ENCODE peak calls at places on chromosomes 16 and 17, in five cellular contexts. F is PC-9; C is CD8-positive, alpha-beta T cell; P is thoracic aorta; J is stomach. O is an unnamed sample.

GRCh38 chr16:71412270-71413160 is 29.3 kb downstream of the TLE7 start:
- DNase-seq in F (peak), C (peak), P (no peak), J (peak), O (peak)

GRCh38 chr16:29784157-29784556 is 6.1 kb downstream of the ZG16 start:
- DNase-seq in F (peak), J (no peak), C (no peak), P (no peak), O (no peak)

GRCh38 chr17:78844301-78845005 is 3.8 kb upstream of the USP36 start:
- DNase-seq in J (no peak), C (no peak), F (no peak), P (no peak), O (no peak)

GRCh38 chr17:73476890-73477350 is 165.1 kb upstream of the CDC42EP4 start:
- DNase-seq in J (no peak), C (no peak), P (no peak), F (no peak), O (no peak)

GRCh38 chr17:43515641-43516040 is 30.5 kb downstream of the ETV4 start:
- DNase-seq in P (no peak), J (no peak), F (no peak), C (no peak), O (no peak)

GRCh38 chr17:69558796-69559195 is 144.3 kb downstream of the MAP2K6 start:
- DNase-seq in C (no peak), P (no peak), J (no peak), F (peak), O (no peak)

GRCh38 chr17:725746-726145 is 6.7 kb upstream of the TLCD3A start:
- DNase-seq in J (no peak), P (no peak), C (no peak), F (no peak), O (no peak)

GRCh38 chr16:70679653-70680494 is 6.0 kb downstream of the MTSS2 start:
- DNase-seq in C (no peak), F (no peak), P (no peak), J (no peak), O (no peak)

GRCh38 chr17:59751955-59752413 is 44.5 kb downstream of the VMP1 start:
- DNase-seq in C (no peak), F (no peak), J (no peak), P (no peak), O (no peak)

GRCh38 chr16:66328282-66328681 is 38.2 kb upstream of the CDH5 start:
- DNase-seq in J (no peak), P (no peak), F (no peak), C (no peak), O (no peak)

GRCh38 chr16:677306-678190 is 2.1 kb downstream of the RHBDL1 start:
- DNase-seq in F (no peak), J (no peak), C (no peak), P (no peak), O (no peak)

GRCh38 chr16:51440096-51440495 is 289.0 kb upstream of the SALL1 start:
- DNase-seq in F (no peak), P (no peak), C (no peak), J (no peak), O (no peak)

GRCh38 chr17:49887086-49887743 is 39.3 kb upstream of the TAC4 start:
- DNase-seq in C (no peak), J (peak), F (peak), P (no peak), O (no peak)

GRCh38 chr16:54446639-54447038 is 160.1 kb upstream of the IRX3 start:
- DNase-seq in P (peak), J (no peak), F (peak), C (no peak), O (no peak)

GRCh38 chr16:87062569-87063442 is 254.4 kb downstream of the C16orf95 start:
- DNase-seq in F (no peak), J (peak), C (peak), P (peak), O (peak)

GRCh38 chr16:397736-398332 is 835 bp downstream of the NME4 start:
- DNase-seq in P (no peak), F (no peak), J (peak), C (no peak), O (peak)

GRCh38 chr16:58628845-58629680 is 563 bp downstream of the CNOT1 start:
- DNase-seq in F (no peak), J (peak), C (peak), P (peak), O (peak)

GRCh38 chr16:53073053-53073452 is 18.3 kb downstream of the CHD9 start:
- DNase-seq in P (no peak), C (no peak), J (no peak), F (no peak), O (no peak)

GRCh38 chr17:66829883-66830282 is 5.0 kb upstream of the CACNG5 start:
- DNase-seq in C (no peak), P (no peak), J (no peak), F (no peak), O (no peak)

GRCh38 chr17:22278302-22279275 is 586.3 kb downstream of the KCNJ18 start:
- DNase-seq in J (peak), P (no peak), C (no peak), F (no peak), O (no peak)

GRCh38 chr17:1882836-1883235 is 53.0 kb downstream of the RPA1 start:
- DNase-seq in P (no peak), F (no peak), C (no peak), J (no peak), O (no peak)

GRCh38 chr16:47888734-47889133 is 267.1 kb downstream of the ABCC12 start:
- DNase-seq in P (no peak), F (no peak), J (no peak), C (no peak), O (no peak)

DNA sequence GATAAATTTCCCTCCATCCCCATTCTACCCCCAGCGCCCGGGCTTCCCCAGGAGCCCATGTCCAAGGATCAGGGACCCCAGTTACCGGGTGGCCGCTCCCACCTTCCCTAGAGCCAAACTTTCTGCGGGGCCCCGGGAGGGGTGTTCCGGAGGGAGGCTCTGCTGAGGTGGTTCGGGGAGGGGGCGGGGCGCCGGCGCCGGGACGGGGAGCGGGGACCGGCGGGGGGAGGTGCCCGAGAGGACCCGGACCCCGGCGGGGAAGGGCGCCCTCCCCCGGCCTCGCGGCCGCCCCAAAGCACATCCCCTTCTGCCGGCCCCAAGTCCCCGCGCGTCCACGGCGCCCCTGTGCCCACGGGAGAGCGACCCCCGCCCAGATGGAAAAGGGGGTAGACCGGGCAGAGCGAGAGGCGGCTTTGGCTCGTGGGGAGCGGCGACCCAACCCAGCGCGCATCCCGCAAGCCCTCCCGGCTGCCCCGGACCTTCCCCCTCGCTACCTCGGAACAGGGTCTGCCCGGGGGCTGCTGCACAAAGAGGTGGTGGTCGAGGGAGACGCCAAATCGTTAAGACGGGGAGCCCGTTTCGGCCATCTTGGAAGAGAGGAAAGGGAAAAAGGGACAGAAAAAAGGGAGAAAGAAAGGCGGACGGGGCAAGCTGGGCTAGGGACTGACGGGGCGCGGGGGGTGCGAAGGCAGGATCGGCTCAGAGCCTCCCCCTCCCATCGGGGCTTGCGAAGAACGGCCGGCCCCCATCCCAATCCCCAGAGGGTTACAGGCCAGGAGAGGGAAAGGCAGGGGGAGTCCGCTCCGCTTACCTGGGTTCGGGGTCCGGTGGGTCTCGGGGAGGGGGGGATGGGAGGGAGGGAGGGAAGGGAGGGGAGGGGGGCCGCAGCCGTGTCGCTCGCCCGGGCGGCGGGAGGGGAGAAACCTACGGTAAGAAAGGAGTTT is 479 bp downstream of the PCGF2 start:
- DNase-seq in C (no peak), J (no peak), F (no peak), P (no peak), O (peak)
- TF ChIP-seq CTCF in C (no peak), J (no peak), F (no peak), P (no peak), O (no peak)

GRCh38 chr16:14449790-14450463 is 180.1 kb downstream of the PARN start:
- DNase-seq in P (no peak), J (no peak), C (no peak), F (no peak), O (no peak)
- H3K27ac ChIP-seq in P (no peak), J (no peak), C (no peak), F (no peak), O (no peak)

DNA sequence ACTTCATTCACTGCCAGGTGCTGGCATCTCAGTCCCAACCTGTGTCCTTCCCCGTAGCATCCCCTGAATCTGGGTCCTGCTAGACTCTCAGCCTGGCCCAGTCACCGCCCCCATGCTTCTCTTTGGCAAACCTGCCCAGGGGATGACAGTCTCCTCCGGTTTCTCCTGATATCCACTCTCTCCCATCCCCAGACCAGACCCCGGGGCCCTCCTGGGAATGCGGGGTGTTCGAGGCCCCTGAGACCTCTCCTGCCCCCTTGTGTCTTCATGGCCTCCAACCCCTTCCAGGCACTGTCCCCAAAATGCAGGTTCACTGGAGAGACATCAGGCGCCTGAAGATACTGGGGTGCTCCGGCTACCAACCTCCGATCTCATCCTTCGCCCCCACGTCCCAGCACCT is 544 bp downstream of the STX1B start:
- DNase-seq in J (no peak), F (no peak), P (no peak), C (no peak), O (no peak)
- TF ChIP-seq CTCF in J (no peak), F (no peak), P (no peak), C (no peak), O (no peak)

DNA sequence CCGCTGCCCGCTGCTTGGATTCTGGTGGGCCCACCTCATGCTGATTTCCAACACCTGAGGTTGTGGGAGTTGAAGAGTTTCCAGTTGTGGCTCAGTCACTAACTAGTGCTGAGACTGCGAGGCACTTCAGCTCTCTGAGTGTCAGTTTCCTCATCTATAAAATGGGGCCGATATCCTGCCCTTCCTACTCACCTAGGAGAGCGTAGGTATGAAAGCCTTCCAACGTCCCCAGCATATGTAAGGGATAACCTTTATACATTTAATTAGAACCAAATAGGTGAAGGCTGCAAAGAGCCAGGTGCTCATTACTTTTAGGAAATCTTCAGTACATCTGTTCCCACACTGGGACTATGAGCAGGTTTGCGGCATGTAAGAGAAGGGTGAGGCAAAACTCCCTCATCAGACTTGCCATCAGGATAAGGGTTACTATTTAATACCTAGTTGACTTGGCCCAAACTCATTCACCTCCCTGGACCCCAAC is 782 bp upstream of the KIF18B start:
- DNase-seq in J (no peak), P (no peak), C (no peak), F (no peak), O (no peak)
- H3K27ac ChIP-seq in J (peak), P (no peak), C (peak), F (no peak), O (no peak)

DNA sequence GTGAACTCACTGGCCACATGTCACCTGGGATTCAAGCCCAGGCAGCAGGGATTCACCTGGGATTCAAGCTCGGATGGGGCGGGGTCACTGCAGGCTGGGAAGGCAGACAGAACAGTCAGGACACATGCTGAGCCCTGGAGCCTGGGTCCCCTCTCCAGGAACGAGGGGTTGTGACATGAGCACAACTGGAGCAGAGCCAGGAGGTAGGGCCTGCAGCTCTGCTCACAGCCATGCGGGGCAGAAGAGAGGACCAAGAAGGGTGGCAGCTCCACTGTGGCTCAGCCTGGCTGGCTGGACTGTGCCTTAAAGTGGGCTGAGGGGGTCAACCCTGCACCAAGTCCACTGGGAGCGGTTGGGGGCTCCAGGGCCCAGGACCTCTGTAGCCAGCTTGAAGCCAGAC is 150.1 kb downstream of the RAB11FIP4 start:
- DNase-seq in F (no peak), J (no peak), P (no peak), C (no peak), O (no peak)
- TF ChIP-seq CTCF in F (no peak), J (no peak), P (no peak), C (no peak), O (no peak)

GRCh38 chr16:4089251-4089810 is 26.9 kb downstream of the ADCY9 start:
- DNase-seq in J (no peak), P (no peak), C (no peak), F (no peak), O (no peak)
- H3K27ac ChIP-seq in J (peak), P (peak), C (no peak), F (no peak), O (no peak)

O was measured in Peyer's patch.